ENCODE peak calls at places on chromosomes 11 and 22, in eight cellular contexts. H, W, L, K, S, Z, P and N are unnamed samples.

GRCh38 chr11:10375280-10376048 is 70.6 kb downstream of the ADM start:
- DNase-seq in L (no peak), K (peak), P (peak), Z (no peak), S (no peak), W (peak), H (no peak), N (peak)

GRCh38 chr11:14248577-14248976 is 110.4 kb downstream of the RRAS2 start:
- DNase-seq in K (no peak), S (no peak), W (no peak), L (no peak), Z (peak), P (no peak), H (no peak), N (no peak)

GRCh38 chr11:88101881-88102594 is 73.2 kb downstream of the RAB38 start:
- DNase-seq in W (peak), S (no peak), P (peak), K (no peak), H (no peak), L (no peak), Z (no peak), N (no peak)

GRCh38 chr11:35179466-35180135 is 40.6 kb downstream of the CD44 start:
- DNase-seq in S (no peak), K (peak), Z (no peak), P (peak), W (no peak), H (no peak), L (no peak), N (no peak)

GRCh38 chr22:49020314-49020713 is 807.4 kb downstream of the BRD1 start:
- DNase-seq in Z (no peak), S (no peak), W (no peak), L (no peak), P (no peak), K (no peak), H (no peak), N (no peak)

GRCh38 chr11:46308632-46309419 is 31.4 kb downstream of the CREB3L1 start:
- DNase-seq in S (peak), H (peak), W (peak), K (peak), Z (peak), L (peak), P (peak), N (peak)

GRCh38 chr11:70174846-70175764 is 28.0 kb upstream of the FADD start:
- DNase-seq in L (no peak), P (no peak), Z (no peak), W (no peak), S (no peak), H (no peak), K (no peak), N (no peak)

GRCh38 chr11:130165601-130166456 is 6.2 kb downstream of the ST14 start:
- DNase-seq in K (peak), H (no peak), W (no peak), Z (peak), S (peak), L (peak), P (no peak), N (no peak)

GRCh38 chr11:127191689-127192088 is 191.1 kb upstream of the KIRREL3 start:
- DNase-seq in K (no peak), P (no peak), W (no peak), Z (no peak), S (no peak), H (no peak), L (no peak), N (no peak)

GRCh38 chr11:118610773-118611432 is 3.5 kb downstream of the PHLDB1 start:
- DNase-seq in P (peak), Z (peak), H (peak), W (peak), K (peak), L (no peak), S (peak), N (no peak)

GRCh38 chr11:129785383-129786111 is 30.1 kb upstream of the TMEM45B start:
- DNase-seq in Z (no peak), S (peak), W (no peak), L (no peak), P (peak), H (no peak), K (peak), N (no peak)

GRCh38 chr11:70834277-70834940 is 418.0 kb downstream of the SHANK2 start:
- DNase-seq in Z (no peak), W (no peak), P (no peak), K (no peak), L (no peak), S (no peak), H (no peak), N (no peak)

GRCh38 chr22:47299879-47300697 is 537.6 kb downstream of the TBC1D22A start:
- DNase-seq in H (no peak), S (no peak), P (no peak), K (no peak), W (no peak), Z (no peak), L (no peak), N (no peak)

GRCh38 chr11:65204646-65205601 is 23.2 kb downstream of the CAPN1 start:
- DNase-seq in K (peak), S (peak), W (peak), P (peak), L (no peak), H (peak), Z (no peak), N (no peak)

GRCh38 chr11:63599211-63600122 is 14.8 kb downstream of the PLAAT3 start:
- DNase-seq in H (no peak), K (peak), L (no peak), Z (no peak), S (peak), W (peak), P (peak), N (no peak)

GRCh38 chr11:22798890-22799289 is 30.7 kb downstream of the SVIP start:
- DNase-seq in W (no peak), P (no peak), Z (no peak), K (no peak), H (no peak), S (no peak), L (no peak), N (no peak)

GRCh38 chr22:30408388-30409101 is 11.7 kb downstream of the SEC14L2 start:
- DNase-seq in L (no peak), K (peak), Z (no peak), W (peak), H (no peak), P (no peak), S (peak), N (no peak)

GRCh38 chr11:32312865-32313403 is 122.4 kb downstream of the WT1 start:
- DNase-seq in W (peak), S (peak), H (no peak), P (peak), Z (peak), K (peak), L (no peak), N (no peak)

GRCh38 chr22:24331468-24332440 is 61.1 kb downstream of the SPECC1L start:
- DNase-seq in P (no peak), Z (no peak), S (no peak), W (peak), K (peak), H (no peak), L (no peak), N (no peak)

GRCh38 chr22:26139320-26139719 is 29.9 kb upstream of the SEZ6L start:
- DNase-seq in L (no peak), H (no peak), Z (no peak), K (no peak), P (no peak), W (no peak), S (no peak), N (no peak)

GRCh38 chr11:36817336-36817965 is 219.4 kb upstream of the RAG2 start:
- DNase-seq in L (no peak), Z (no peak), P (peak), W (peak), H (no peak), S (peak), K (peak), N (no peak)

GRCh38 chr11:82782825-82783374 is 49.2 kb upstream of the FAM181B start:
- DNase-seq in K (no peak), Z (no peak), L (no peak), H (no peak), P (no peak), W (no peak), S (no peak), N (no peak)

GRCh38 chr11:120784566-120785251 is 239.2 kb upstream of the TBCEL start:
- DNase-seq in W (no peak), P (no peak), L (no peak), S (no peak), K (no peak), Z (no peak), H (no peak), N (no peak)

GRCh38 chr22:32752868-32753520 is 48.5 kb upstream of the TIMP3 start:
- DNase-seq in H (peak), K (peak), S (no peak), W (no peak), Z (no peak), P (peak), L (no peak), N (no peak)

GRCh38 chr11:10038916-10039315 is 255.1 kb downstream of the SBF2 start:
- DNase-seq in K (peak), W (peak), Z (no peak), P (peak), L (no peak), S (no peak), H (no peak), N (no peak)

GRCh38 chr11:109320595-109320994 is 101.4 kb upstream of the C11orf87 start:
- DNase-seq in P (peak), K (peak), W (peak), L (no peak), H (no peak), Z (peak), S (peak), N (peak)

GRCh38 chr11:62512961-62513360 is 33.6 kb downstream of the AHNAK start:
- DNase-seq in P (no peak), L (no peak), H (no peak), S (no peak), W (no peak), Z (no peak), K (no peak), N (no peak)

GRCh38 chr11:62708423-62709261 is 1.2 kb downstream of the GNG3 start:
- DNase-seq in W (no peak), Z (no peak), P (no peak), H (peak), L (peak), S (peak), K (no peak), N (no peak)

GRCh38 chr22:46654927-46655595 is 34.9 kb downstream of the GRAMD4 start:
- DNase-seq in Z (no peak), W (no peak), P (no peak), S (peak), K (no peak), L (no peak), H (no peak), N (no peak)

GRCh38 chr11:107545101-107545514 is 20.4 kb downstream of the ALKBH8 start:
- DNase-seq in K (peak), Z (no peak), H (no peak), P (peak), L (no peak), S (peak), W (peak), N (peak)

GRCh38 chr22:42807185-42807584 is 49.9 kb downstream of the ARFGAP3 start:
- DNase-seq in L (no peak), Z (no peak), H (no peak), S (no peak), P (no peak), W (no peak), K (no peak), N (no peak)

GRCh38 chr11:130980463-130980862 is 64.2 kb upstream of the SNX19 start:
- DNase-seq in Z (no peak), S (no peak), L (no peak), H (no peak), P (no peak), K (no peak), W (no peak), N (no peak)

GRCh38 chr11:111443640-111444039 is 64.6 kb upstream of the POU2AF1 start:
- DNase-seq in L (no peak), H (no peak), Z (no peak), P (no peak), K (no peak), S (no peak), W (no peak), N (no peak)

GRCh38 chr11:128734439-128735224 is 40.8 kb downstream of the FLI1 start:
- DNase-seq in Z (peak), W (no peak), P (no peak), L (no peak), S (no peak), K (no peak), H (peak), N (no peak)

GRCh38 chr11:17413414-17414316 is 25.2 kb upstream of the KCNJ11 start:
- DNase-seq in P (no peak), K (no peak), W (no peak), Z (no peak), L (no peak), H (no peak), S (no peak), N (no peak)

GRCh38 chr22:38735126-38735464 is 20.7 kb downstream of the SUN2 start:
- DNase-seq in K (no peak), S (no peak), W (no peak), L (no peak), Z (no peak), P (no peak), H (no peak), N (no peak)
- TF ChIP-seq CTCF in K (no peak), S (no peak), W (no peak), L (no peak), Z (no peak), P (no peak), H (no peak), N (no peak)

GRCh38 chr11:48043998-48044512 is 63.7 kb downstream of the PTPRJ start:
- DNase-seq in H (no peak), S (no peak), P (no peak), W (no peak), K (no peak), L (no peak), Z (no peak), N (no peak)

GRCh38 chr11:48041877-48042698 is 61.7 kb downstream of the PTPRJ start:
- DNase-seq in H (no peak), Z (no peak), L (no peak), S (no peak), W (no peak), P (no peak), K (peak), N (no peak)

GRCh38 chr11:48045536-48045935 is 65.2 kb downstream of the PTPRJ start:
- DNase-seq in H (no peak), S (no peak), W (no peak), P (no peak), K (no peak), L (no peak), Z (no peak), N (no peak)

GRCh38 chr11:48044577-48044976 is 64.2 kb downstream of the PTPRJ start:
- DNase-seq in L (peak), Z (peak), H (no peak), S (no peak), W (no peak), P (no peak), K (no peak), N (no peak)

GRCh38 chr11:48043111-48043997 is 63.0 kb downstream of the PTPRJ start:
- DNase-seq in L (no peak), Z (no peak), K (no peak), P (no peak), W (no peak), S (no peak), H (no peak), N (no peak)
- H3K4me3 ChIP-seq in L (no peak), Z (no peak), K (no peak), P (no peak), W (no peak), S (no peak), H (no peak), N (no peak)

GRCh38 chr11:103257360-103257759 is 148.1 kb downstream of the DYNC2H1 start:
- DNase-seq in S (peak), Z (no peak), W (peak), H (no peak), P (peak), K (peak), L (no peak), N (peak)
- TF ChIP-seq CTCF in S (peak), Z (no peak), W (peak), H (no peak), P (peak), K (peak), L (no peak), N (peak)

DNA sequence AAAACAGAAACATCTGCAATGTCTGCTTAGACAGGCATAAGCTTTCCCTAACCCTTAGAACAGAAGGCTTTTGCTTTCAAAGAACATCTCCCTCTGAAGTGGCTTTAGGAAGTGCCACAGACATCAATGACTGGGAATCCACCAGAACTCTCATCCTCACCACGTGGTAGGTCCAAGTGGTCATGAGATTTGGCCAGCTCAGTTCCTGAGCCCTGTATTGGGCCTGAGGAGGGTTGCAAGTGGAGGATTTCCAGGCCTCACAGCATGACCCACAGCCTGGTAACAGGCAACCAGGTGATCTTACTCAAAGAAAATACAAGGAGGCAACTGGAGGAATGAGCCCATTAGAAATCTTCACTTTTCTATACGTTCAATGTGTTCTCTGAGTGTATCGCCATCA is 1.6 kb downstream of the CASP1 start:
- DNase-seq in K (no peak), P (no peak), Z (no peak), W (no peak), S (peak), L (no peak), H (no peak), N (no peak)
- H3K4me3 ChIP-seq in K (no peak), P (no peak), Z (no peak), W (no peak), S (no peak), L (no peak), H (peak), N (no peak)